ENCODE peak calls at places on chromosomes 7 and 10, in six cellular contexts. H is effector memory CD8-positive, alpha-beta T cell; J is activated gamma-delta T cell treated with anti-CD3 and anti-CD28 coated beads, Interleukin-2, amount 50 U/mL, for 16 hours; W is endothelial cell; F is coronary artery; C is psoas muscle. R is an unnamed sample.

GRCh38 chr7:151607464-151607867 is 87.8 kb upstream of the RHEB start:
- DNase-seq in W (no peak), C (no peak), H (no peak), J (no peak), F (no peak), R (no peak)

GRCh38 chr10:103926722-103927319 is 8.8 kb upstream of the STN1 start:
- DNase-seq in W (no peak), J (no peak), F (no peak), H (no peak), C (no peak), R (no peak)

GRCh38 chr10:93746844-93747284 is 10.9 kb upstream of the LGI1 start:
- DNase-seq in W (peak), C (no peak), H (no peak), J (no peak), F (no peak), R (peak)

GRCh38 chr10:115572740-115573455 is 479.7 kb downstream of the ATRNL1 start:
- DNase-seq in W (peak), C (no peak), J (no peak), F (no peak), H (no peak), R (no peak)

GRCh38 chr10:100886946-100887345 is 25.8 kb upstream of the SLF2 start:
- DNase-seq in C (no peak), F (peak), J (no peak), W (no peak), H (no peak), R (no peak)

GRCh38 chr7:42407311-42407710 is 170.3 kb upstream of the GLI3 start:
- DNase-seq in J (no peak), F (no peak), W (no peak), H (no peak), C (no peak), R (no peak)

GRCh38 chr10:29501692-29502091 is 133.1 kb downstream of the SVIL start:
- DNase-seq in H (no peak), C (no peak), W (no peak), F (no peak), J (no peak), R (no peak)

GRCh38 chr10:22612316-22612715 is 102.1 kb downstream of the PIP4K2A start:
- DNase-seq in H (no peak), C (no peak), W (no peak), J (no peak), F (no peak), R (no peak)

GRCh38 chr10:26524161-26524831 is 86.2 kb downstream of the APBB1IP start:
- DNase-seq in C (no peak), J (no peak), F (no peak), H (no peak), W (no peak), R (no peak)

GRCh38 chr7:123681561-123681960 is 25.9 kb downstream of the LMOD2 start:
- DNase-seq in C (no peak), J (no peak), W (no peak), F (no peak), H (no peak), R (no peak)